ENCODE peak calls at places on chromosomes 2 and 18, in ten cellular contexts. A, J, O, H, T, G, K, N, P and W are unnamed samples.

GRCh38 chr2:2683581-2683980 is 352.5 kb upstream of the MYT1L start:
- DNase-seq in A (no peak), J (no peak), O (no peak), H (no peak), T (no peak), G (peak; percentile 29), K (no peak), N (no peak), P (no peak), W (no peak)

GRCh38 chr2:239209806-239210205 is 191.0 kb downstream of the HDAC4 start:
- DNase-seq in A (no peak), J (no peak), O (no peak), H (no peak), T (no peak), G (no peak), K (no peak), N (no peak), P (no peak), W (no peak)

GRCh38 chr2:229775614-229776313 is 61.4 kb upstream of the DNER start:
- DNase-seq in A (no peak), J (no peak), O (no peak), H (peak; percentile 30), T (no peak), G (no peak), K (no peak), N (no peak), P (peak; percentile 20), W (no peak)

GRCh38 chr2:215218587-215219577 is 80.5 kb upstream of the ABCA12 start:
- DNase-seq in A (no peak), J (peak; percentile 46), O (no peak), H (no peak), T (no peak), G (no peak), K (no peak), N (no peak), P (peak; percentile 25), W (no peak)

GRCh38 chr18:45139478-45139877 is 458.8 kb downstream of the SETBP1 start:
- DNase-seq in A (no peak), J (no peak), O (no peak), H (no peak), T (no peak), G (no peak), K (no peak), N (no peak), P (no peak), W (no peak)

GRCh38 chr18:58846325-58846724 is 18.4 kb upstream of the ZNF532 start:
- DNase-seq in A (no peak), J (no peak), O (no peak), H (no peak), T (no peak), G (no peak), K (no peak), N (no peak), P (no peak), W (no peak)

GRCh38 chr18:32200766-32201165 is 10.9 kb downstream of the MEP1B start:
- DNase-seq in A (no peak), J (no peak), O (no peak), H (no peak), T (no peak), G (no peak), K (no peak), N (no peak), P (no peak), W (no peak)

GRCh38 chr2:68951899-68952298 is 794 bp downstream of the GKN2 start:
- DNase-seq in A (no peak), J (no peak), O (no peak), H (no peak), T (peak; percentile 15), G (no peak), K (no peak), N (no peak), P (no peak), W (no peak)

GRCh38 chr18:48887905-48888531 is 62.7 kb downstream of the SMAD7 start:
- DNase-seq in A (no peak), J (no peak), O (no peak), H (no peak), T (no peak), G (no peak), K (peak; percentile 78), N (peak; percentile 33), P (no peak), W (no peak)

GRCh38 chr2:85952196-85952734 is 63.5 kb upstream of the ST3GAL5 start:
- DNase-seq in A (no peak), J (no peak), O (no peak), H (no peak), T (no peak), G (no peak), K (no peak), N (no peak), P (no peak), W (no peak)

GRCh38 chr2:149719695-149720094 is 132.1 kb upstream of the MMADHC start:
- DNase-seq in A (no peak), J (no peak), O (no peak), H (no peak), T (no peak), G (no peak), K (no peak), N (no peak), P (no peak), W (no peak)

GRCh38 chr18:58687871-58688308 is 16.6 kb downstream of the MALT1 start:
- DNase-seq in A (peak; percentile 56), J (no peak), O (no peak), H (no peak), T (no peak), G (no peak), K (no peak), N (no peak), P (no peak), W (peak; percentile 68)

GRCh38 chr2:80303006-80303741 is 1.4 kb downstream of the LRRTM1 start:
- DNase-seq in A (no peak), J (peak; percentile 47), O (no peak), H (no peak), T (peak; percentile 47), G (peak; percentile 44), K (no peak), N (peak; percentile 62), P (no peak), W (no peak)

GRCh38 chr2:119012345-119013301 is 70.6 kb downstream of the MARCO start:
- DNase-seq in A (no peak), J (no peak), O (no peak), H (no peak), T (no peak), G (no peak), K (peak; percentile 67), N (no peak), P (no peak), W (no peak)

GRCh38 chr2:148604927-148605326 is 39.6 kb upstream of the EPC2 start:
- DNase-seq in A (no peak), J (no peak), O (no peak), H (no peak), T (no peak), G (no peak), K (no peak), N (no peak), P (no peak), W (no peak)

GRCh38 chr2:181780159-181781081 is 100.1 kb upstream of the NEUROD1 start:
- DNase-seq in A (no peak), J (peak; percentile 33), O (no peak), H (no peak), T (no peak), G (no peak), K (no peak), N (peak; percentile 78), P (peak; percentile 43), W (no peak)

GRCh38 chr2:157627594-157628281 is 926 bp downstream of the ACVR1C start:
- DNase-seq in A (peak; percentile 25), J (no peak), O (no peak), H (no peak), T (peak; percentile 10), G (peak; percentile 15), K (no peak), N (no peak), P (peak; percentile 31), W (no peak)

GRCh38 chr2:27024188-27024587 is 8.6 kb upstream of the TMEM214 start:
- DNase-seq in A (no peak), J (no peak), O (no peak), H (no peak), T (no peak), G (peak; percentile 33), K (peak; percentile 87), N (no peak), P (no peak), W (no peak)

GRCh38 chr18:79863161-79863945 is 65.6 kb downstream of the KCNG2 start:
- DNase-seq in A (no peak), J (peak; percentile 42), O (no peak), H (no peak), T (no peak), G (no peak), K (peak; percentile 81), N (peak; percentile 70), P (no peak), W (no peak)

GRCh38 chr2:120218181-120218580 is 5.0 kb downstream of the TMEM185B start:
- DNase-seq in A (no peak), J (no peak), O (no peak), H (no peak), T (no peak), G (no peak), K (peak; percentile 67), N (no peak), P (no peak), W (no peak)

GRCh38 chr2:73832905-73833304 is 4.1 kb downstream of the STAMBP start:
- DNase-seq in A (no peak), J (no peak), O (no peak), H (peak; percentile 45), T (no peak), G (no peak), K (no peak), N (no peak), P (no peak), W (no peak)